ENCODE peak calls at places on chromosomes 11 and 22, in four cellular contexts. X is GM13976; H is stimulated activated CD8-positive, alpha-beta memory T cell treated with anti-CD3 and anti-CD28 coated beads, Interleukin-7, amount 100 ng/mL, for 1 hour; U is RWPE1. C is an unnamed sample.

GRCh38 chr22:29626497-29627195 is 23.2 kb downstream of the NF2 start:
- DNase-seq in X (no peak), H (no peak), U (peak), C (no peak)

GRCh38 chr11:34890089-34890488 is 26.1 kb downstream of the APIP start:
- DNase-seq in X (no peak), H (no peak), U (peak), C (no peak)

GRCh38 chr11:15935370-15935769 is 421.0 kb downstream of the SOX6 start:
- DNase-seq in X (no peak), H (no peak), U (no peak), C (no peak)

GRCh38 chr11:59283825-59284772 is 71.4 kb upstream of the MPEG1 start:
- DNase-seq in X (peak), H (no peak), U (peak), C (no peak)

GRCh38 chr11:2525941-2526807 is 81.4 kb downstream of the KCNQ1 start:
- DNase-seq in X (no peak), H (no peak), U (no peak), C (peak)

GRCh38 chr11:406796-407650 is 7.8 kb downstream of the SIGIRR start:
- DNase-seq in X (peak), H (peak), U (peak), C (peak)

GRCh38 chr11:2307733-2308331 is 6.0 kb downstream of the TSPAN32 start:
- DNase-seq in X (no peak), H (no peak), U (no peak), C (no peak)

GRCh38 chr11:128719556-128719824 is 25.6 kb downstream of the FLI1 start:
- DNase-seq in X (no peak), H (no peak), U (no peak), C (no peak)

GRCh38 chr11:73812234-73812633 is 24.6 kb downstream of the MRPL48 start:
- DNase-seq in X (no peak), H (no peak), U (no peak), C (no peak)

GRCh38 chr22:30474683-30475424 is 3.0 kb upstream of the SEC14L3 start:
- DNase-seq in X (no peak), H (no peak), U (no peak), C (no peak)

GRCh38 chr11:12362857-12363256 is 14.5 kb upstream of the PARVA start:
- DNase-seq in X (no peak), H (no peak), U (no peak), C (no peak)